ENCODE peak calls at places on chromosomes 13 and 19, in eight cellular contexts. G, L, N, F, B, K, I and Z are unnamed samples.

GRCh38 chr13:73000027-73000674 is 58.7 kb upstream of the KLF5 start:
- DNase-seq in G (peak; percentile 3), L (no peak), N (no peak), F (no peak), B (no peak), K (no peak), I (no peak), Z (no peak)

GRCh38 chr19:33280351-33280921 is 21.9 kb downstream of the CEBPA start:
- DNase-seq in G (no peak), L (no peak), N (no peak), F (no peak), B (no peak), K (peak; percentile 74), I (no peak), Z (no peak)

GRCh38 chr13:20118268-20119140 is 42.3 kb downstream of the GJA3 start:
- DNase-seq in G (peak; percentile 41), L (peak; percentile 80), N (no peak), F (peak; percentile 74), B (peak; percentile 87), K (peak; percentile 45), I (peak; percentile 76), Z (no peak)

GRCh38 chr19:51470966-51471365 is 7.4 kb upstream of the CEACAM18 start:
- DNase-seq in G (peak; percentile 75), L (peak; percentile 15), N (no peak), F (no peak), B (no peak), K (no peak), I (no peak), Z (no peak)

GRCh38 chr13:20714161-20714560 is 10.7 kb downstream of the IL17D start:
- DNase-seq in G (no peak), L (no peak), N (no peak), F (no peak), B (no peak), K (no peak), I (no peak), Z (no peak)

GRCh38 chr13:97318532-97318931 is 96.4 kb downstream of the MBNL2 start:
- DNase-seq in G (no peak), L (no peak), N (no peak), F (no peak), B (no peak), K (no peak), I (no peak), Z (no peak)

GRCh38 chr13:32969516-32969941 is 46.7 kb upstream of the KL start:
- DNase-seq in G (no peak), L (no peak), N (no peak), F (no peak), B (no peak), K (peak; percentile 31), I (no peak), Z (no peak)

GRCh38 chr19:46609511-46610412 is 8.6 kb downstream of the CALM3 start:
- DNase-seq in G (no peak), L (peak; percentile 65), N (peak; percentile 44), F (no peak), B (peak; percentile 60), K (no peak), I (peak; percentile 6), Z (no peak)

GRCh38 chr19:294819-295686 is 3.9 kb upstream of the PLPP2 start:
- DNase-seq in G (peak; percentile 67), L (no peak), N (no peak), F (peak; percentile 68), B (no peak), K (peak; percentile 77), I (peak; percentile 49), Z (no peak)

GRCh38 chr13:51370116-51370515 is 30.6 kb downstream of the SERPINE3 start:
- DNase-seq in G (no peak), L (no peak), N (no peak), F (no peak), B (no peak), K (no peak), I (no peak), Z (no peak)

GRCh38 chr13:111480976-111481375 is 160.5 kb downstream of the TEX29 start:
- DNase-seq in G (no peak), L (no peak), N (no peak), F (peak; percentile 29), B (no peak), K (no peak), I (no peak), Z (no peak)

GRCh38 chr13:27302643-27303262 is 32.1 kb downstream of the RASL11A start:
- DNase-seq in G (no peak), L (no peak), N (no peak), F (no peak), B (no peak), K (no peak), I (no peak), Z (no peak)

GRCh38 chr13:98033277-98034247 is 80.1 kb downstream of the IPO5 start:
- DNase-seq in G (peak; percentile 23), L (no peak), N (no peak), F (no peak), B (no peak), K (no peak), I (no peak), Z (no peak)

GRCh38 chr19:48635263-48635965 is 1.8 kb downstream of the DBP start:
- DNase-seq in G (peak; percentile 80), L (peak; percentile 95), N (peak; percentile 78), F (peak; percentile 75), B (peak; percentile 88), K (peak; percentile 80), I (peak; percentile 82), Z (peak; percentile 92)

GRCh38 chr19:48634036-48634342 is 3.2 kb downstream of the DBP start:
- DNase-seq in G (no peak), L (no peak), N (no peak), F (no peak), B (no peak), K (no peak), I (no peak), Z (no peak)

GRCh38 chr19:48635966-48636858 is 967 bp downstream of the DBP start:
- DNase-seq in G (no peak), L (peak; percentile 91), N (peak; percentile 81), F (no peak), B (peak; percentile 78), K (no peak), I (peak; percentile 63), Z (peak; percentile 91)

GRCh38 chr19:48633148-48634035 is 3.8 kb downstream of the DBP start:
- DNase-seq in G (peak; percentile 92), L (no peak), N (peak; percentile 72), F (no peak), B (no peak), K (no peak), I (peak; percentile 70), Z (no peak)

GRCh38 chr19:48634424-48635262 is 2.5 kb downstream of the DBP start:
- DNase-seq in G (peak; percentile 98), L (peak; percentile 98), N (peak; percentile 97), F (peak; percentile 99), B (peak; percentile 99), K (peak; percentile 83), I (peak; percentile 98), Z (no peak)
- TF ChIP-seq POLR2A in G (peak; percentile 81), L (no peak), N (no peak), F (no peak), B (peak; percentile 79), K (peak; percentile 67), I (peak; percentile 72), Z (peak; percentile 52)

DNA sequence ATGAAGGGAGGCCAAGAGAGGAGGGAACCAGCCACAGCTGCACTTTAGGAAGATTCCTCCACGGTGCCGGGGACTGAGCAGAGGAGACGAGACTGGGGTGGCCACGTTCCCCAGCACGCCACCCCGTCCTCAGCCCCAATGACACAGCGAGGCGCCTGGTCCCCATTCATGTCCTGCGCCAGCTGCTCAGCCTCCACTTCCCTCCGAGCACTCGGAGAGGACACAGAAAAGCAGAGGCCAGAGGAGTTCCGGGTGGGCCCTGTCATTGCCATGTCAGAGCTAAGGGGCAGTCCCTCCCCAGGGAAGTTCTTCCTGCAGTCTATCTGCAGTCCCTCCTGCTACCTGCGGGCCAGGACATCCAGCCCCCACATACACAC is 53.2 kb upstream of the NFIC start:
- DNase-seq in G (no peak), L (no peak), N (no peak), F (no peak), B (no peak), K (no peak), I (no peak), Z (no peak)
- TF ChIP-seq POLR2AphosphoS5 in G (no peak), L (no peak), N (no peak), F (no peak), B (no peak), K (no peak), I (no peak), Z (no peak)

GRCh38 chr13:78820541-78820940 is 161.6 kb upstream of the OBI1 start:
- DNase-seq in G (no peak), L (no peak), N (no peak), F (no peak), B (no peak), K (no peak), I (no peak), Z (no peak)
- TF ChIP-seq POLR2A in G (no peak), L (no peak), N (no peak), F (no peak), B (no peak), K (no peak), I (no peak), Z (no peak)

GRCh38 chr13:36858285-36858684 is 39.3 kb downstream of the RFXAP start:
- DNase-seq in G (peak; percentile 42), L (no peak), N (no peak), F (no peak), B (no peak), K (no peak), I (no peak), Z (no peak)
- TF ChIP-seq POLR2AphosphoS5 in G (no peak), L (no peak), N (no peak), F (no peak), B (no peak), K (no peak), I (no peak), Z (no peak)

GRCh38 chr19:41353466-41354342 is at the start of gene TGFB1:
- DNase-seq in G (peak; percentile 94), L (peak; percentile 99), N (peak; percentile 93), F (peak; percentile 85), B (peak; percentile 96), K (peak; percentile 98), I (peak; percentile 90), Z (no peak)
- TF ChIP-seq POLR2A in G (peak; percentile 58), L (peak; percentile 36), N (no peak), F (no peak), B (no peak), K (peak; percentile 81), I (no peak), Z (no peak)